ENCODE peak calls at places on chromosomes 3 and 15, in four cellular contexts. J is astrocyte, E is mesendoderm, A is RWPE2. O is an unnamed sample.
A peak's percentile ranks its signal among the peaks of the same experiment; 100 is the strongest.

GRCh38 chr3:160150525-160150924 is 74.7 kb upstream of the C3orf80 start:
- DNase-seq in J (peak; percentile 82), E (no peak), A (no peak), O (no peak)

GRCh38 chr15:56913241-56913640 is 5.2 kb upstream of the TCF12 start:
- DNase-seq in J (no peak), E (no peak), A (no peak), O (no peak)

GRCh38 chr15:63839717-63840116 is 6.0 kb upstream of the HERC1 start:
- DNase-seq in J (no peak), E (no peak), A (no peak), O (no peak)

GRCh38 chr15:96264351-96264798 is 66.1 kb upstream of the NR2F2 start:
- DNase-seq in J (no peak), E (no peak), A (no peak), O (no peak)

GRCh38 chr15:74489518-74490338 is 28.8 kb upstream of the UBL7 start:
- DNase-seq in J (peak; percentile 24), E (peak; percentile 83), A (no peak), O (peak; percentile 54)

GRCh38 chr3:185866555-185866954 is 41.7 kb upstream of the IGF2BP2 start:
- DNase-seq in J (no peak), E (no peak), A (no peak), O (no peak)

GRCh38 chr3:148727242-148727641 is 29.5 kb downstream of the AGTR1 start:
- DNase-seq in J (no peak), E (peak; percentile 76), A (no peak), O (no peak)

GRCh38 chr15:37101634-37102314 is 1.4 kb upstream of the MEIS2 start:
- DNase-seq in J (peak; percentile 74), E (peak; percentile 55), A (no peak), O (no peak)

GRCh38 chr3:132029182-132029902 is 5.5 kb downstream of the CPNE4 start:
- DNase-seq in J (peak; percentile 43), E (peak; percentile 97), A (peak; percentile 79), O (peak; percentile 28)

GRCh38 chr3:13419356-13420050 is 619 bp downstream of the NUP210 start:
- DNase-seq in J (no peak), E (peak; percentile 37), A (no peak), O (peak; percentile 66)

GRCh38 chr3:16484216-16484615 is 29.3 kb downstream of the RFTN1 start:
- DNase-seq in J (peak; percentile 100), E (no peak), A (no peak), O (no peak)

GRCh38 chr3:152021951-152022461 is 148.6 kb downstream of the SUCNR1 start:
- DNase-seq in J (peak; percentile 58), E (no peak), A (peak; percentile 79), O (no peak)
- H3K36me3 ChIP-seq in J (no peaks in the 10 kb centered on the region), E (no peaks in the 10 kb centered on the region), A (no peaks in the 10 kb centered on the region), O (no peaks in the 10 kb centered on the region)

DNA sequence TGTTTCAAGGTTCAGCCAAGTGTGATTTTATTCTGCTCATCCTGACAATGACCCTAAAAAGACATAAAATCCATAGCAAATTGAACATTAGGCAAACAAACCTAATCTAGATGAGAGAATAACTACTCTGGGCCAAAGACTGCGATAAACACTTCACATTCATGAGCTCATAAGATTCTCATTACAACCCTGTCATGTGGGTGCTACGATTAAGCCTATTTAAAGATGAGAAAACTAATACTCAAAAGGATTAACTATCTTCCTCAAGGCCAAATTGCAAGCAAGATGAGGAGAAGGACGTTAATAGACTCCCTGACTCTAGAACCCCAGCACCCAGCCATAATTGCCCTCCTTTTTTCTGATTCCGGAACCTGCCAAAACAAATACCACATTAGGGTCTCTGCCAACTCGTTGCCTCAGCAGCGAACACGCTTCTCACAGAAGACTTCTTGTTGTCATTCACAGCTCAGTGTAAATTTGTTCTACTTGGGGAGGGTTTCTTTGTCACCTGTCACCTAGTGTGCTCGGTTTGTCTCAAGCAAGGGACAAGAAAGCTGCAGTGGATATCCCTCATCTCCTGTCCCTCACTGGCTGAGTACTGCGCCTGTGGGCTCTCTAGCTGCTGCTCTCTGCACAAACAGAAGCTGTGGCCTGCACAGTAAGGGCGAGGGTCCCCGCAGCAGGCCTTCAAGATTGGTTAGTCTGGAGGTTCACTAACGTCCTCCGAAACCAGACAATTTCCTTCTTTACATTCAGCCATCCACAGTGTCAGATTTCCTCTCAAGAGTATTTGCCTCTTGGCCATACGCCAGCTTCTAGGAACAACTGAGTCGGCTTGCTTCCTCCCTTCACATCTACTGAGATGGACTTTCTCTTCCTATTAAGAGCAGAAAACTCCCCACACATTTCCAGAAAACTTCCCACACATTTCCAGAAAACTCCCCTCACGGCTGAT is 200.0 kb upstream of the UBE2E2 start:
- DNase-seq in J (peak; percentile 15), E (no peak), A (no peak), O (no peak)
- H3K27ac ChIP-seq in J (no peak overlapping the region), E (no peak overlapping the region), A (no peak overlapping the region), O (no peak overlapping the region)

GRCh38 chr3:49015765-49016164 is 2.6 kb downstream of the DALRD3 start:
- DNase-seq in J (no peak), E (no peak), A (no peak), O (no peak)
- H3K36me3 ChIP-seq in J (peaks cover 27% of the 10 kb centered on the region), E (peaks cover 18% of the 10 kb centered on the region), A (peaks cover 58% of the 10 kb centered on the region), O (peaks cover 50% of the 10 kb centered on the region)

GRCh38 chr3:196422976-196423781 is 9.0 kb downstream of the UBXN7 start:
- DNase-seq in J (peak; percentile 17), E (no peak), A (no peak), O (no peak)
- H3K27ac ChIP-seq in J (no peak overlapping the region), E (no peak overlapping the region), A (no peak overlapping the region), O (no peak overlapping the region)

DNA sequence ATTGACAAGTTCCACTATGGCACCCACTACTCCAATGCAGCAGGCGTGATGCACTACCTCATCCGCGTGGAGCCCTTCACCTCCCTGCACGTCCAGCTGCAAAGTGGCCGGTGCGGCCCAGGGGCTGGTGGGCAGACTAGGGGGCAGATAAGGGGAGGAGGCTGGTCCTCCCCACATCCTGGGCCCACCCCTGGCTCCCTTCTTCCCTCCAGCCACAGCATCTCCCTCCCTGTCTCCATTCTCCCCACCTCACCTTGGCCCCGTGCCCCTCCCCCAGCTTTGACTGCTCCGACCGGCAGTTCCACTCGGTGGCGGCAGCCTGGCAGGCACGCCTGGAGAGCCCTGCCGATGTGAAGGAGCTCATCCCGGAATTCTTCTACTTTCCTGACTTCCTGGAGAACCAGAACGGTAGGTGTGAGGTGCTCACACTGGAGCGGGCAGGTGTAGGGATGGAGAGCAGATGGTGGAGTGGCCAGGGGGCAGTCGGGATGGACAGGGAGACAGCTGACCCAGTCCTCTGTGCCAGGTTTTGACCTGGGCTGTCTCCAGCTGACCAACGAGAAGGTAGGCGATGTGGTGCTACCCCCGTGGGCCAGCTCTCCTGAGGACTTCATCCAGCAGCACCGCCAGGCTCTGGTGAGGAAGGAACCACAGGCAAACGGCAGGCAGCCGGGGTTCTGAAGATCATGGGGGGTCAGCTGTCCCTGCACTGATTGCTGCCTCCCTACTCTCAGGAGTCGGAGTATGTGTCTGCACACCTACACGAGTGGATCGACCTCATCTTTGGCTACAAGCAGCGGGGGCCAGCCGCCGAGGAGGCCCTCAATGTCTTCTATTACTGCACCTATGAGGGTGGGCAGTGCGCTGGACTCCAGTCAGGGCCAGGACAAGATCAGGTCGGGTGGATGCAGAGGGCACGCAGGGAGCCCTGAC is 26.0 kb downstream of the NBEAL2 start:
- DNase-seq in J (no peak), E (no peak), A (peak; percentile 52), O (no peak)
- H3K36me3 ChIP-seq in J (no peaks in the 10 kb centered on the region), E (no peaks in the 10 kb centered on the region), A (peaks cover 72% of the 10 kb centered on the region), O (peaks cover 77% of the 10 kb centered on the region)

DNA sequence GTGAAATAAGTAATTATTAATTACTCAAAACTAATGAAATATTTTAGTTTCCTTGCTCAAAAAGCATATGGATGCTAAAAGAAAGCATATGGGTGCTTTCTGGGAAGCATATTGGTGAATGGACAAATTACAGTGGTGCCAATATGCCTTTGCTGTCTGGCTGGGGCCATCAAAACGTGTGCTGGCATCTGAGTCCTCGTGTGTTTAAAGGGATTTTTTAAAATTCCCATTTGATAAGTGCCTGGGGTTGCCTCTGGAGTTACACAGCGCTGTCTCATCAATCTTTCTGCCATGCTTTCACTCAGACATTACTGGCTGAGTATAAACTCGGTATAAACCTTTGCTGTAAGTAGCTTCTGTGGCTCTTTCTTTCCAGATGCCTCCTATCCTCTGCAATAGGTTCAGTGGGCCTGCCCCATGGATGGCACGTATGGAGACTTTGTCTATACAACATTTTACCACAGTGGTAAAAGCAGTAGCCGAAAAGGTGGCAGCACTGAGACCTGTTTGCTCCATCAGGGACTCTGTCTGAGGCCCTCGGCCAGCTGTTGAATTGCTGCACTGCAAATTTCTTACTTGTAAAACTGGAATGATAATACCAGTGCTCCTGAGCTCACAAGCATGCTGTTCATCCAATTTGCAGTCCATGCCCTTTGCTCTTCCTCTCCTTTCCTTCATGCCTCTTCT is 195.5 kb downstream of the LPP start:
- DNase-seq in J (peak; percentile 45), E (peak; percentile 52), A (no peak), O (no peak)
- H3K27ac ChIP-seq in J (peak overlapping the region; percentile 88), E (no peak overlapping the region), A (peak overlapping the region; percentile 88), O (no peak overlapping the region)

GRCh38 chr3:100360757-100361496 is 26.4 kb downstream of the NIT2 start:
- DNase-seq in J (no peak), E (no peak), A (no peak), O (no peak)

GRCh38 chr3:100368421-100368820 is 32.5 kb downstream of the TOMM70 start:
- DNase-seq in J (no peak), E (no peak), A (no peak), O (no peak)

GRCh38 chr3:100366424-100366823 is 31.9 kb downstream of the NIT2 start:
- DNase-seq in J (no peak), E (no peak), A (no peak), O (no peak)

GRCh38 chr3:100361897-100362296 is 27.3 kb downstream of the NIT2 start:
- DNase-seq in J (no peak), E (no peak), A (no peak), O (no peak)

GRCh38 chr3:100364421-100364820 is 29.9 kb downstream of the NIT2 start:
- DNase-seq in J (no peak), E (no peak), A (no peak), O (no peak)
- H3K36me3 ChIP-seq in J (peaks cover 53% of the 10 kb centered on the region), E (peaks cover 2% of the 10 kb centered on the region), A (peaks cover 78% of the 10 kb centered on the region), O (peaks cover 8% of the 10 kb centered on the region)

DNA sequence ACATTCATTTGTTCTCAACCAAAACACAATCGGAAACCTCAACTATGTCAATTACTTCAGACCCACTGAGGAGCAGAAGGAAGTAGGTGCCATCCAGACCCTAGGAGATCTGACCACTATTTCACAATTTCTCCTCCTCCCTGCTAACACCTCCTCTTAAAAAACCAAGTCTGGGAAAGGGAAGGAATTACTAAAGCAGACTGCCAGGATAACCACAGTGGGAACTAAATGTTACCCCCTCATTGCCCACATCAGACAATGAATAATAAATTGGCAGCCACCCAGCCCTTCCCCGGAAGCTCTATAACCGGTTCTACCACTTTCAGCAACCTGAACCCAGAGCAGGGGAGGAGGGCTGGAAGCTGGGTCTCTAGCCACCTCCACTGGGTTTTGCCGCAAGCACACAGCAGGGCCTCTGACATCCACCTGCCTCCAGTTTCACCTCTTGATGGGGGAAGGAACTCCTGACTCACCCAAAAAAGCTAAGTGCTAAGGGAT is 17.6 kb downstream of the C15orf62 start:
- DNase-seq in J (peak; percentile 91), E (peak; percentile 93), A (peak; percentile 98), O (peak; percentile 75)
- H3K27ac ChIP-seq in J (peak overlapping the region; percentile 36), E (no peak overlapping the region), A (peak overlapping the region; percentile 96), O (no peak overlapping the region)